ENCODE peak calls at places on chromosomes 2 and 18, in seven cellular contexts. E is GM23338; Y is CD4-positive, alpha-beta memory T cell; W is sigmoid colon; C is neural progenitor cell; H is A549; Q is neuronal stem cell. X is an unnamed sample.

GRCh38 chr2:174554514-174555119 is 43.0 kb downstream of the WIPF1 start:
- DNase-seq in Y (peak; percentile 43), C (no peak), H (no peak), W (no peak), E (no peak), Q (no peak), X (no peak)

GRCh38 chr2:230798769-230799399 is 65.9 kb upstream of the ITM2C start:
- DNase-seq in W (no peak), C (peak; percentile 63), Y (peak; percentile 71), Q (peak; percentile 17), H (peak; percentile 22), E (peak; percentile 80), X (peak; percentile 58)

GRCh38 chr18:58541137-58541788 is 87.6 kb downstream of the ALPK2 start:
- DNase-seq in Y (peak; percentile 25), W (no peak), Q (no peak), H (no peak), C (peak; percentile 59), E (peak; percentile 81), X (peak; percentile 5)

GRCh38 chr2:28643324-28643723 is 108.3 kb upstream of the PPP1CB start:
- DNase-seq in E (no peak), C (no peak), Q (no peak), Y (no peak), W (peak; percentile 71), H (no peak), X (no peak)

GRCh38 chr2:119549236-119549635 is 5.0 kb downstream of the CFAP221 start:
- DNase-seq in Q (no peak), E (no peak), H (no peak), Y (no peak), C (no peak), W (no peak), X (no peak)

GRCh38 chr18:26307161-26307773 is 81.0 kb downstream of the TAF4B start:
- DNase-seq in C (peak; percentile 60), E (peak; percentile 76), W (no peak), H (peak; percentile 36), Q (peak; percentile 37), Y (peak; percentile 9), X (peak; percentile 7)

GRCh38 chr18:46283268-46283667 is 179.1 kb downstream of the HAUS1 start:
- DNase-seq in H (no peak), Y (no peak), E (no peak), C (no peak), W (no peak), Q (no peak), X (no peak)

GRCh38 chr2:105487142-105488069 is 88.6 kb upstream of the FHL2 start:
- DNase-seq in Q (no peak), Y (no peak), E (no peak), C (no peak), H (no peak), W (no peak), X (no peak)

GRCh38 chr2:120597595-120598193 is 138.0 kb upstream of the GLI2 start:
- DNase-seq in C (no peak), E (no peak), W (no peak), H (no peak), Q (no peak), Y (no peak), X (no peak)

GRCh38 chr18:45856526-45856925 is 31.1 kb downstream of the SIGLEC15 start:
- DNase-seq in Y (no peak), H (no peak), E (no peak), Q (no peak), W (no peak), C (no peak), X (no peak)

GRCh38 chr2:232888099-232888836 is 18.2 kb downstream of the SNORC start:
- DNase-seq in C (no peak), H (no peak), E (no peak), Q (no peak), Y (no peak), W (no peak), X (no peak)

GRCh38 chr18:79791141-79791972 is 6.4 kb upstream of the KCNG2 start:
- DNase-seq in W (peak; percentile 69), C (no peak), Y (no peak), Q (no peak), E (no peak), H (peak; percentile 6), X (no peak)

GRCh38 chr2:70553584-70554337 is at the start of gene TGFA:
- DNase-seq in W (peak; percentile 71), C (peak; percentile 91), Q (peak; percentile 74), E (peak; percentile 81), Y (peak; percentile 65), H (peak; percentile 68), X (peak; percentile 78)

GRCh38 chr2:144011553-144011952 is 508.4 kb downstream of the ZEB2 start:
- DNase-seq in Q (no peak), C (no peak), Y (no peak), E (no peak), H (no peak), W (no peak), X (no peak)

GRCh38 chr2:230907361-230908093 is 17.5 kb downstream of the GPR55 start:
- DNase-seq in C (no peak), E (no peak), Q (no peak), W (peak; percentile 54), Y (no peak), H (no peak), X (no peak)

GRCh38 chr2:149080964-149081363 is 42.5 kb downstream of the LYPD6B start:
- DNase-seq in Q (no peak), C (peak; percentile 54), Y (peak; percentile 19), H (no peak), W (no peak), E (peak; percentile 82), X (no peak)

GRCh38 chr2:122519366-122519765 is 763.9 kb downstream of the TSN start:
- DNase-seq in H (no peak), Y (no peak), Q (no peak), W (no peak), E (peak; percentile 71), C (peak; percentile 10), X (no peak)

GRCh38 chr2:71615769-71616730 is 162.7 kb downstream of the DYSF start:
- DNase-seq in Y (no peak), H (no peak), W (peak; percentile 48), E (no peak), Q (no peak), C (no peak), X (peak; percentile 13)

GRCh38 chr2:229673676-229674075 is 40.7 kb downstream of the DNER start:
- DNase-seq in C (no peak), Q (no peak), H (no peak), W (no peak), Y (no peak), E (no peak), X (no peak)

GRCh38 chr2:59930430-59930829 is 623.0 kb downstream of the BCL11A start:
- DNase-seq in Y (no peak), C (no peak), Q (no peak), H (no peak), W (no peak), E (no peak), X (no peak)

GRCh38 chr2:1581965-1582625 is 162.2 kb downstream of the PXDN start:
- DNase-seq in E (no peak), Y (no peak), W (no peak), H (no peak), C (peak; percentile 26), Q (no peak), X (no peak)

GRCh38 chr18:79578396-79579260 is 101.0 kb upstream of the CTDP1 start:
- DNase-seq in E (no peak), W (peak; percentile 50), H (no peak), Y (no peak), Q (no peak), C (no peak), X (no peak)

GRCh38 chr2:239675856-239676715 is 275.3 kb upstream of the HDAC4 start:
- DNase-seq in Y (no peak), Q (no peak), E (no peak), H (no peak), C (no peak), W (no peak), X (no peak)

GRCh38 chr2:24818721-24819167 is 25.5 kb downstream of the CENPO start:
- DNase-seq in E (no peak), H (no peak), W (peak; percentile 38), C (no peak), Y (no peak), Q (no peak), X (no peak)

GRCh38 chr2:162091325-162092007 is 17.5 kb upstream of the DPP4 start:
- DNase-seq in E (peak; percentile 64), Y (peak; percentile 13), H (no peak), C (no peak), W (no peak), Q (no peak), X (no peak)
- H3K27ac ChIP-seq in E (no peak overlapping the region), Y (no peak overlapping the region), H (no peak overlapping the region), C (no peak overlapping the region), W (no peak overlapping the region), Q (no peak overlapping the region), X (no peak overlapping the region)

GRCh38 chr2:9248363-9248762 is 41.8 kb downstream of the ASAP2 start:
- DNase-seq in C (no peak), H (no peak), Q (no peak), Y (no peak), E (no peak), W (no peak), X (no peak)
- H3K4me1 ChIP-seq in C (peaks cover 13% of the 10 kb centered on the region), H (peaks cover 82% of the 10 kb centered on the region), Q (peaks cover 13% of the 10 kb centered on the region), Y (no peaks in the 10 kb centered on the region), E (peaks cover 29% of the 10 kb centered on the region), W (peaks cover 56% of the 10 kb centered on the region), X (no peaks in the 10 kb centered on the region)

GRCh38 chr2:224577541-224577940 is 7.6 kb downstream of the CUL3 start:
- DNase-seq in H (no peak), W (no peak), E (no peak), Q (no peak), Y (no peak), C (no peak), X (no peak)

GRCh38 chr2:224573724-224574123 is 11.4 kb downstream of the CUL3 start:
- DNase-seq in Q (no peak), Y (no peak), E (no peak), C (no peak), H (no peak), W (no peak), X (no peak)

GRCh38 chr2:224576098-224576715 is 9.0 kb downstream of the CUL3 start:
- DNase-seq in Q (no peak), E (no peak), H (no peak), W (no peak), C (no peak), Y (no peak), X (no peak)

GRCh38 chr2:224572338-224572737 is 12.8 kb downstream of the CUL3 start:
- DNase-seq in E (peak; percentile 21), Q (no peak), H (no peak), Y (no peak), W (no peak), C (no peak), X (no peak)

GRCh38 chr2:224574423-224575084 is 10.6 kb downstream of the CUL3 start:
- DNase-seq in Q (no peak), E (peak; percentile 43), H (no peak), W (no peak), C (no peak), Y (no peak), X (no peak)
- H3K4me3 ChIP-seq in Q (no peak overlapping the region), E (peak overlapping the region; percentile 11), H (no peak overlapping the region), W (no peak overlapping the region), C (peak overlapping the region; percentile 25), Y (no peak overlapping the region), X (peak overlapping the region; percentile 20)

GRCh38 chr2:221258464-221258863 is 313.6 kb downstream of the EPHA4 start:
- DNase-seq in W (no peak), C (no peak), H (no peak), E (no peak), Q (no peak), Y (no peak), X (no peak)

GRCh38 chr2:221254281-221254680 is 317.8 kb downstream of the EPHA4 start:
- DNase-seq in Y (no peak), H (no peak), C (peak; percentile 19), W (no peak), E (peak; percentile 62), Q (peak; percentile 5), X (no peak)

GRCh38 chr2:221255862-221256261 is 316.2 kb downstream of the EPHA4 start:
- DNase-seq in Q (peak; percentile 26), W (no peak), E (peak; percentile 70), Y (no peak), H (no peak), C (peak; percentile 77), X (no peak)
- H3K27ac ChIP-seq in Q (no peak overlapping the region), W (no peak overlapping the region), E (no peak overlapping the region), Y (no peak overlapping the region), H (no peak overlapping the region), C (no peak overlapping the region), X (no peak overlapping the region)

X was measured in CD8-positive, alpha-beta memory T cell.